ENCODE peak calls at places on chromosomes 1 and 21, in five cellular contexts. One of them, this sample, is unnamed.
A peak's percentile ranks its signal among the peaks of the same experiment; 100 is the strongest.

GRCh38 chr1:226738421-226738994 is 574 bp downstream of the ITPKB start:
- DNase-seq in mesenchymal stem cell: peak; percentile 59
- DNase-seq in IMR-90: peak; percentile 30
- DNase-seq in neuronal stem cell: no peak
- DNase-seq in trophoblast cell: peak; percentile 28
- DNase-seq in this sample: peak; percentile 53

GRCh38 chr1:5742032-5742431 is 250.2 kb downstream of the NPHP4 start:
- DNase-seq in trophoblast cell: no peak
- DNase-seq in mesenchymal stem cell: no peak
- DNase-seq in IMR-90: no peak
- DNase-seq in neuronal stem cell: no peak
- DNase-seq in this sample: peak; percentile 13

GRCh38 chr1:205517763-205518162 is 13.3 kb downstream of the CDK18 start:
- DNase-seq in IMR-90: no peak
- DNase-seq in mesenchymal stem cell: no peak
- DNase-seq in trophoblast cell: no peak
- DNase-seq in neuronal stem cell: no peak
- DNase-seq in this sample: no peak

GRCh38 chr1:21262282-21263051 is 27.8 kb downstream of the ECE1 start:
- DNase-seq in neuronal stem cell: no peak
- DNase-seq in trophoblast cell: peak; percentile 5
- DNase-seq in IMR-90: peak; percentile 95
- DNase-seq in mesenchymal stem cell: peak; percentile 99
- DNase-seq in this sample: peak; percentile 47

GRCh38 chr1:81233591-81233990 is 567.1 kb upstream of the ADGRL2 start:
- DNase-seq in neuronal stem cell: no peak
- DNase-seq in IMR-90: no peak
- DNase-seq in trophoblast cell: no peak
- DNase-seq in mesenchymal stem cell: no peak
- DNase-seq in this sample: no peak

GRCh38 chr1:98075626-98076025 is 154.8 kb upstream of the DPYD start:
- DNase-seq in neuronal stem cell: no peak
- DNase-seq in trophoblast cell: no peak
- DNase-seq in IMR-90: no peak
- DNase-seq in mesenchymal stem cell: no peak
- DNase-seq in this sample: no peak

GRCh38 chr1:109767596-109768334 is 4.0 kb upstream of the EPS8L3 start:
- DNase-seq in neuronal stem cell: no peak
- DNase-seq in IMR-90: no peak
- DNase-seq in mesenchymal stem cell: no peak
- DNase-seq in trophoblast cell: no peak
- DNase-seq in this sample: no peak

GRCh38 chr1:228168563-228169270 is 3.1 kb downstream of the IBA57 start:
- DNase-seq in IMR-90: no peak
- DNase-seq in mesenchymal stem cell: no peak
- DNase-seq in neuronal stem cell: no peak
- DNase-seq in trophoblast cell: no peak
- DNase-seq in this sample: no peak

GRCh38 chr1:150528997-150529396 is 13.4 kb downstream of the FALEC start:
- DNase-seq in trophoblast cell: no peak
- DNase-seq in mesenchymal stem cell: peak; percentile 51
- DNase-seq in IMR-90: peak; percentile 81
- DNase-seq in neuronal stem cell: no peak
- DNase-seq in this sample: no peak

GRCh38 chr1:47682198-47682597 is 244.4 kb downstream of the FOXD2 start:
- DNase-seq in trophoblast cell: no peak
- DNase-seq in IMR-90: no peak
- DNase-seq in neuronal stem cell: no peak
- DNase-seq in mesenchymal stem cell: no peak
- DNase-seq in this sample: peak; percentile 13

GRCh38 chr1:54273092-54273836 is 73.3 kb downstream of the MRPL37 start:
- DNase-seq in trophoblast cell: peak; percentile 21
- DNase-seq in IMR-90: peak; percentile 93
- DNase-seq in mesenchymal stem cell: peak; percentile 97
- DNase-seq in neuronal stem cell: peak; percentile 56
- DNase-seq in this sample: peak; percentile 64

GRCh38 chr21:34947122-34947534 is 102.0 kb downstream of the RUNX1 start:
- DNase-seq in trophoblast cell: no peak
- DNase-seq in mesenchymal stem cell: no peak
- DNase-seq in IMR-90: peak; percentile 73
- DNase-seq in neuronal stem cell: no peak
- DNase-seq in this sample: no peak

GRCh38 chr21:37384416-37384815 is 17.8 kb downstream of the DYRK1A start:
- DNase-seq in IMR-90: no peak
- DNase-seq in mesenchymal stem cell: no peak
- DNase-seq in trophoblast cell: no peak
- DNase-seq in neuronal stem cell: no peak
- DNase-seq in this sample: no peak
- H3K4me2 ChIP-seq in IMR-90: no peak overlapping the region
- H3K4me2 ChIP-seq in mesenchymal stem cell: no peak overlapping the region
- H3K4me2 ChIP-seq in trophoblast cell: no peak overlapping the region
- H3K4me2 ChIP-seq in neuronal stem cell: no peak overlapping the region
- H3K4me2 ChIP-seq in this sample: no peak overlapping the region

DNA sequence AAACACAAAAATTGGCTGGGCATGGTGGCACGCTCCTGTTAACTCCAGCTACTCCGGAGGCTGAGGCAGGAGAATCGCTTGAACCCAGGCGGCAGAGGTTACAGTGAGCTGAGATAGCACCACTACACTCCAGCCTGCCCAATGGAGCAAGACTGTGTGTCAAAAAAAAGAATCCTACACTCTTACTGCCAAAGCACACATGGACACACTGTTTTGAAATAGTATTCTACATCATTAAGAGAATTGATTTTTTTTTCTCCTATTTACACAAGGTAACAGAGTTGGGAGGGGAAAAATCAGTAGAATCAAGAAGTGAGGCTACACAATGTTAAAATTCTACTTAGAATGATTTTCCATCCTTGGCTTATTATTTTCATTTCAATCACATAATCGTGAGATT is 42.1 kb upstream of the SDC3 start:
- DNase-seq in neuronal stem cell: no peak
- DNase-seq in trophoblast cell: no peak
- DNase-seq in mesenchymal stem cell: no peak
- DNase-seq in IMR-90: no peak
- DNase-seq in this sample: no peak
- H3K14ac ChIP-seq in neuronal stem cell: no peak overlapping the region
- H3K14ac ChIP-seq in trophoblast cell: no peak overlapping the region
- H3K14ac ChIP-seq in mesenchymal stem cell: no peak overlapping the region
- H3K14ac ChIP-seq in IMR-90: no peak overlapping the region
- H3K14ac ChIP-seq in this sample: no peak overlapping the region

GRCh38 chr1:85387781-85388180 is 77.2 kb downstream of the DDAH1 start:
- DNase-seq in IMR-90: no peak
- DNase-seq in neuronal stem cell: no peak
- DNase-seq in mesenchymal stem cell: no peak
- DNase-seq in trophoblast cell: no peak
- DNase-seq in this sample: no peak
- H3K4me2 ChIP-seq in IMR-90: no peak overlapping the region
- H3K4me2 ChIP-seq in neuronal stem cell: no peak overlapping the region
- H3K4me2 ChIP-seq in mesenchymal stem cell: no peak overlapping the region
- H3K4me2 ChIP-seq in trophoblast cell: no peak overlapping the region
- H3K4me2 ChIP-seq in this sample: no peak overlapping the region

GRCh38 chr21:15731243-15731613 is 1.4 kb downstream of the USP25 start:
- DNase-seq in IMR-90: no peak
- DNase-seq in mesenchymal stem cell: peak; percentile 25
- DNase-seq in trophoblast cell: peak; percentile 40
- DNase-seq in neuronal stem cell: no peak
- DNase-seq in this sample: no peak

GRCh38 chr21:15732290-15732995 is 2.7 kb downstream of the USP25 start:
- DNase-seq in IMR-90: peak; percentile 51
- DNase-seq in mesenchymal stem cell: peak; percentile 76
- DNase-seq in trophoblast cell: peak; percentile 57
- DNase-seq in neuronal stem cell: no peak
- DNase-seq in this sample: no peak

GRCh38 chr21:15729674-15730483 is at the start of gene USP25:
- DNase-seq in mesenchymal stem cell: peak; percentile 68
- DNase-seq in neuronal stem cell: peak; percentile 82
- DNase-seq in IMR-90: peak; percentile 60
- DNase-seq in trophoblast cell: peak; percentile 96
- DNase-seq in this sample: peak; percentile 89

GRCh38 chr21:15729346-15729673 is 472 bp upstream of the USP25 start:
- DNase-seq in IMR-90: peak; percentile 22
- DNase-seq in trophoblast cell: no peak
- DNase-seq in mesenchymal stem cell: no peak
- DNase-seq in neuronal stem cell: no peak
- DNase-seq in this sample: no peak

DNA sequence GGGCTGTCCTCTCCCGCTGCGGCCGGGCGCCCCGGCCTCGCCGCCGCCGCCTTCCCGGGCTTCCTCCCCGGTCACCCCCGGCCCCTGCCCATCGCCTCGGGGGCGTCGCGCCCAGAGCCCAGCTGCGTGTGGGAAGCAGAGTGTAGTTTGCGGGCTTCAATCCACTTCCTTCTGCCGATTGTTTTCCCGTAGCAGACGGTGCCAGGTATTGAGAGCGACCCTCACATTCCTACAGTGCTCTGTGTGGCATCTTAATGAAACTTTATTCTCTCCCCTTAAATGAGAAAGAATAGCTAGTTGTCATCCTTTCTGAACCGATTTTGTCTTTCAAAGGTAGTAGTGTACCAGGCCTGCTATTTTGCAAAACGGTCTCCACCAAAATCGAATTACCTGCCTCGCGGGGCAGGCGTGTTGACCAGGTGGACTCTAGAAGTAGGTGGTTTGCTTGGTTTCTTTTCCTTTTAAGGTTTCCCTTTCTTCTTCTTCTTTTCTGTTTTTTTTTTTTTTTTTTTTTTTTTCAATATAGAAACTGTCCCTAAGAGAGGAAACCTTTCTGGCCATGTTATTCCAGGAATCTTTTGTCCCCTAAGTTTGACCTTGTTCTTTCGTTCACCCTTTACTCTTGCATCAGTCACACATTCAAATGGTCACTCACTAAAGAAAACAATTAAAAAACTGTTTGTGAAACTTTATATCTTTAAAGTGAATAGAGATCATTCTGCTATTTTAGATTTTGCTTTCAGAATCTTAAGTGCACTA is 881 bp downstream of the USP25 start:
- DNase-seq in neuronal stem cell: peak; percentile 30
- DNase-seq in IMR-90: no peak
- DNase-seq in trophoblast cell: peak; percentile 41
- DNase-seq in mesenchymal stem cell: peak; percentile 21
- DNase-seq in this sample: no peak
- H3K14ac ChIP-seq in neuronal stem cell: peak overlapping the region; percentile 47
- H3K14ac ChIP-seq in IMR-90: peak overlapping the region; percentile 95
- H3K14ac ChIP-seq in trophoblast cell: peak overlapping the region; percentile 100
- H3K14ac ChIP-seq in mesenchymal stem cell: no peak overlapping the region
- H3K14ac ChIP-seq in this sample: peak overlapping the region; percentile 86

GRCh38 chr1:238647877-238648276 is 738.5 kb upstream of the CHRM3 start:
- DNase-seq in neuronal stem cell: peak; percentile 75
- DNase-seq in IMR-90: peak; percentile 100
- DNase-seq in trophoblast cell: peak; percentile 74
- DNase-seq in mesenchymal stem cell: peak; percentile 97
- DNase-seq in this sample: peak; percentile 74

GRCh38 chr1:238648756-238649155 is 737.6 kb upstream of the CHRM3 start:
- DNase-seq in IMR-90: no peak
- DNase-seq in trophoblast cell: no peak
- DNase-seq in mesenchymal stem cell: no peak
- DNase-seq in neuronal stem cell: no peak
- DNase-seq in this sample: no peak

GRCh38 chr1:238648296-238648695 is 738.1 kb upstream of the CHRM3 start:
- DNase-seq in IMR-90: no peak
- DNase-seq in neuronal stem cell: no peak
- DNase-seq in trophoblast cell: no peak
- DNase-seq in mesenchymal stem cell: no peak
- DNase-seq in this sample: no peak

GRCh38 chr1:238652346-238652968 is 733.9 kb upstream of the CHRM3 start:
- DNase-seq in trophoblast cell: peak; percentile 8
- DNase-seq in IMR-90: peak; percentile 87
- DNase-seq in mesenchymal stem cell: peak; percentile 38
- DNase-seq in neuronal stem cell: no peak
- DNase-seq in this sample: no peak

GRCh38 chr1:238649200-238649599 is 737.2 kb upstream of the CHRM3 start:
- DNase-seq in trophoblast cell: no peak
- DNase-seq in IMR-90: no peak
- DNase-seq in mesenchymal stem cell: no peak
- DNase-seq in neuronal stem cell: no peak
- DNase-seq in this sample: no peak
- H3K4me2 ChIP-seq in trophoblast cell: no peak overlapping the region
- H3K4me2 ChIP-seq in IMR-90: peak overlapping the region; percentile 87
- H3K4me2 ChIP-seq in mesenchymal stem cell: no peak overlapping the region
- H3K4me2 ChIP-seq in neuronal stem cell: no peak overlapping the region
- H3K4me2 ChIP-seq in this sample: no peak overlapping the region

GRCh38 chr1:3491291-3492246 is 37.1 kb downstream of the ARHGEF16 start:
- DNase-seq in trophoblast cell: peak; percentile 85
- DNase-seq in mesenchymal stem cell: peak; percentile 47
- DNase-seq in neuronal stem cell: peak; percentile 69
- DNase-seq in IMR-90: peak; percentile 24
- DNase-seq in this sample: peak; percentile 83
- H3K14ac ChIP-seq in trophoblast cell: no peak overlapping the region
- H3K14ac ChIP-seq in mesenchymal stem cell: no peak overlapping the region
- H3K14ac ChIP-seq in neuronal stem cell: peak overlapping the region; percentile 94
- H3K14ac ChIP-seq in IMR-90: no peak overlapping the region
- H3K14ac ChIP-seq in this sample: no peak overlapping the region

GRCh38 chr1:218284377-218284916 is 646 bp upstream of the RRP15 start:
- DNase-seq in trophoblast cell: no peak
- DNase-seq in IMR-90: no peak
- DNase-seq in neuronal stem cell: no peak
- DNase-seq in mesenchymal stem cell: no peak
- DNase-seq in this sample: no peak
- H3K4me2 ChIP-seq in trophoblast cell: peak overlapping the region; percentile 86
- H3K4me2 ChIP-seq in IMR-90: peak overlapping the region; percentile 75
- H3K4me2 ChIP-seq in neuronal stem cell: peak overlapping the region; percentile 82
- H3K4me2 ChIP-seq in mesenchymal stem cell: peak overlapping the region; percentile 82
- H3K4me2 ChIP-seq in this sample: peak overlapping the region; percentile 59

GRCh38 chr21:40936151-40936550 is 89.2 kb upstream of the DSCAM start:
- DNase-seq in mesenchymal stem cell: no peak
- DNase-seq in trophoblast cell: no peak
- DNase-seq in neuronal stem cell: no peak
- DNase-seq in IMR-90: no peak
- DNase-seq in this sample: no peak
- H3K14ac ChIP-seq in mesenchymal stem cell: no peak overlapping the region
- H3K14ac ChIP-seq in trophoblast cell: no peak overlapping the region
- H3K14ac ChIP-seq in neuronal stem cell: no peak overlapping the region
- H3K14ac ChIP-seq in IMR-90: no peak overlapping the region
- H3K14ac ChIP-seq in this sample: no peak overlapping the region

GRCh38 chr21:25375675-25376074 is 231.6 kb downstream of the MRPL39 start:
- DNase-seq in trophoblast cell: no peak
- DNase-seq in mesenchymal stem cell: no peak
- DNase-seq in IMR-90: peak; percentile 53
- DNase-seq in neuronal stem cell: no peak
- DNase-seq in this sample: no peak

GRCh38 chr21:25370311-25370744 is 237.0 kb downstream of the MRPL39 start:
- DNase-seq in neuronal stem cell: no peak
- DNase-seq in mesenchymal stem cell: peak; percentile 7
- DNase-seq in IMR-90: peak; percentile 99
- DNase-seq in trophoblast cell: no peak
- DNase-seq in this sample: no peak

GRCh38 chr21:25369524-25370300 is 237.6 kb downstream of the MRPL39 start:
- DNase-seq in neuronal stem cell: no peak
- DNase-seq in trophoblast cell: no peak
- DNase-seq in IMR-90: peak; percentile 66
- DNase-seq in mesenchymal stem cell: no peak
- DNase-seq in this sample: no peak

GRCh38 chr21:25371831-25372434 is 235.3 kb downstream of the MRPL39 start:
- DNase-seq in neuronal stem cell: no peak
- DNase-seq in IMR-90: no peak
- DNase-seq in trophoblast cell: no peak
- DNase-seq in mesenchymal stem cell: no peak
- DNase-seq in this sample: no peak

GRCh38 chr21:25373126-25374082 is 233.9 kb downstream of the MRPL39 start:
- DNase-seq in trophoblast cell: no peak
- DNase-seq in mesenchymal stem cell: no peak
- DNase-seq in IMR-90: no peak
- DNase-seq in neuronal stem cell: no peak
- DNase-seq in this sample: peak; percentile 79
- H3K4me2 ChIP-seq in trophoblast cell: no peak overlapping the region
- H3K4me2 ChIP-seq in mesenchymal stem cell: no peak overlapping the region
- H3K4me2 ChIP-seq in IMR-90: peak overlapping the region; percentile 33
- H3K4me2 ChIP-seq in neuronal stem cell: no peak overlapping the region
- H3K4me2 ChIP-seq in this sample: peak overlapping the region; percentile 48

This sample was measured in H9.